ENCODE peak calls at places on chromosomes 7 and 10, in five cellular contexts. L is epithelial cell of esophagus; S is SK-MEL-5; Y is pons; N is Jurkat, Clone E6-1. I is an unnamed sample.

GRCh38 chr7:30751696-30752273 is at the start of gene INMT:
- DNase-seq in L (no peak), S (no peak), Y (no peak), N (no peak), I (no peak)

GRCh38 chr7:100642534-100642907 is 1.2 kb upstream of the TFR2 start:
- DNase-seq in L (no peak), S (peak), Y (no peak), N (peak), I (no peak)

GRCh38 chr7:37516610-37517108 is 68.0 kb upstream of the ELMO1 start:
- DNase-seq in L (no peak), S (no peak), Y (no peak), N (no peak), I (no peak)

GRCh38 chr7:130913721-130914588 is 179.9 kb upstream of the KLF14 start:
- DNase-seq in L (no peak), S (no peak), Y (no peak), N (no peak), I (no peak)

GRCh38 chr10:16909271-16909767 is 92.1 kb upstream of the RSU1 start:
- DNase-seq in L (no peak), S (no peak), Y (no peak), N (no peak), I (no peak)

GRCh38 chr10:115129752-115130151 is 36.6 kb downstream of the ATRNL1 start:
- DNase-seq in L (peak), S (peak), Y (peak), N (peak), I (no peak)

GRCh38 chr10:822661-823367 is 108.7 kb downstream of the LARP4B start:
- DNase-seq in L (no peak), S (no peak), Y (no peak), N (peak), I (peak)

GRCh38 chr10:126062132-126063032 is 166.0 kb downstream of the FANK1 start:
- DNase-seq in L (peak), S (peak), Y (peak), N (no peak), I (no peak)

GRCh38 chr7:101598981-101599681 is 30.0 kb downstream of the MYL10 start:
- DNase-seq in L (no peak), S (no peak), Y (no peak), N (no peak), I (no peak)

GRCh38 chr7:27185013-27185707 is at the start of gene HOXA11:
- DNase-seq in L (peak), S (no peak), Y (no peak), N (no peak), I (no peak)

GRCh38 chr10:80405636-80406035 is 2.7 kb upstream of the PRXL2A start:
- DNase-seq in L (no peak), S (no peak), Y (no peak), N (no peak), I (no peak)

GRCh38 chr7:26910221-26910620 is 45.8 kb upstream of the SKAP2 start:
- DNase-seq in L (peak), S (no peak), Y (no peak), N (no peak), I (no peak)

GRCh38 chr7:115630049-115630448 is 400.5 kb downstream of the TFEC start:
- DNase-seq in L (peak), S (no peak), Y (no peak), N (no peak), I (no peak)

GRCh38 chr7:41029072-41029492 is 673.8 kb downstream of the INHBA start:
- DNase-seq in L (peak), S (peak), Y (no peak), N (no peak), I (no peak)

GRCh38 chr10:99357691-99358090 is 28.5 kb downstream of the CNNM1 start:
- DNase-seq in L (no peak), S (no peak), Y (no peak), N (no peak), I (no peak)

GRCh38 chr10:132337019-132337418 is 5.0 kb downstream of the LRRC27 start:
- DNase-seq in L (no peak), S (no peak), Y (peak), N (no peak), I (no peak)

GRCh38 chr7:108002726-108003590 is at the start of gene LAMB1:
- DNase-seq in L (peak), S (peak), Y (no peak), N (peak), I (no peak)

GRCh38 chr7:116465125-116465524 is 34.4 kb upstream of the CAV2 start:
- DNase-seq in L (no peak), S (no peak), Y (no peak), N (no peak), I (no peak)

GRCh38 chr7:148434887-148435286 is 155.7 kb upstream of the C7orf33 start:
- DNase-seq in L (no peak), S (no peak), Y (no peak), N (no peak), I (no peak)

GRCh38 chr7:90320801-90321494 is at the start of gene FAM237B:
- DNase-seq in L (peak), S (no peak), Y (no peak), N (no peak), I (no peak)

GRCh38 chr7:93117852-93118530 is at the start of gene SAMD9:
- DNase-seq in L (peak), S (peak), Y (peak), N (peak), I (peak)

GRCh38 chr7:128862571-128863432 is at the start of gene ATP6V1F:
- DNase-seq in L (peak), S (peak), Y (peak), N (peak), I (peak)

GRCh38 chr10:114103286-114103685 is 59.6 kb downstream of the ADRB1 start:
- DNase-seq in L (peak), S (peak), Y (peak), N (peak), I (no peak)

GRCh38 chr7:5679741-5680473 is 101.6 kb downstream of the RNF216 start:
- DNase-seq in L (no peak), S (no peak), Y (peak), N (no peak), I (peak)

GRCh38 chr7:92880212-92881090 is 44.1 kb upstream of the CDK6 start:
- DNase-seq in L (peak), S (peak), Y (peak), N (no peak), I (no peak)

GRCh38 chr10:80357000-80357803 is 621 bp downstream of the DYDC2 start:
- DNase-seq in L (no peak), S (no peak), Y (no peak), N (no peak), I (no peak)

GRCh38 chr10:8069627-8070026 is 15.1 kb downstream of the GATA3 start:
- DNase-seq in L (no peak), S (no peak), Y (no peak), N (no peak), I (no peak)

GRCh38 chr10:60910543-60910942 is 33.4 kb downstream of the RHOBTB1 start:
- DNase-seq in L (no peak), S (no peak), Y (peak), N (peak), I (peak)

GRCh38 chr7:65820287-65820950 is 52.5 kb upstream of the VKORC1L1 start:
- DNase-seq in L (peak), S (peak), Y (no peak), N (no peak), I (no peak)

GRCh38 chr10:88735661-88736060 is 24.2 kb upstream of the LIPN start:
- DNase-seq in L (peak), S (no peak), Y (no peak), N (no peak), I (no peak)

GRCh38 chr7:97064972-97065587 is 40.4 kb upstream of the DLX5 start:
- DNase-seq in L (peak), S (peak), Y (peak), N (peak), I (peak)

GRCh38 chr10:46096909-46097575 is 51.0 kb upstream of the MSMB start:
- DNase-seq in L (no peak), S (no peak), Y (no peak), N (peak), I (no peak)

GRCh38 chr7:48170506-48170905 is 752 bp upstream of the ABCA13 start:
- DNase-seq in L (no peak), S (no peak), Y (no peak), N (no peak), I (no peak)

GRCh38 chr7:148242271-148242801 is 348.2 kb upstream of the C7orf33 start:
- DNase-seq in L (peak), S (peak), Y (peak), N (peak), I (no peak)

GRCh38 chr10:26556756-26557640 is 118.9 kb downstream of the APBB1IP start:
- DNase-seq in L (peak), S (peak), Y (peak), N (peak), I (no peak)

GRCh38 chr7:157402388-157402703 is 65.5 kb downstream of the DNAJB6 start:
- DNase-seq in L (no peak), S (no peak), Y (no peak), N (no peak), I (no peak)

GRCh38 chr7:44058759-44059218 is 6.6 kb downstream of the PGAM2 start:
- DNase-seq in L (no peak), S (no peak), Y (no peak), N (no peak), I (no peak)

GRCh38 chr7:6655636-6656385 is 18.7 kb downstream of the ZNF316 start:
- DNase-seq in L (no peak), S (no peak), Y (no peak), N (no peak), I (no peak)

GRCh38 chr7:121394709-121395140 is 1.4 kb downstream of the FAM3C start:
- DNase-seq in L (no peak), S (no peak), Y (no peak), N (no peak), I (no peak)

I was measured in GM12864.